ENCODE peak calls at places on chromosomes 7 and 10, in nine cellular contexts. G is NB4, K is BJ, J is hepatocyte, M is pancreas, U is transverse colon, V is cardiac muscle cell, S is cardiac fibroblast, H is breast epithelium. E is an unnamed sample.
A peak's percentile ranks its signal among the peaks of the same experiment; 100 is the strongest.

GRCh38 chr10:1534820-1535219 is 202.5 kb downstream of the ADARB2 start:
- DNase-seq in M (no peak), H (no peak), J (no peak), U (no peak), V (no peak), K (no peak), G (no peak), S (no peak), E (no peak)

GRCh38 chr10:70695241-70696030 is 23.1 kb downstream of the ADAMTS14 start:
- DNase-seq in U (no peak), M (no peak), J (no peak), S (no peak), G (no peak), V (no peak), K (no peak), H (no peak), E (peak; percentile 29)

GRCh38 chr10:100993986-100994708 is 5.5 kb upstream of the LZTS2 start:
- DNase-seq in S (peak; percentile 57), M (peak; percentile 33), H (no peak), V (peak; percentile 55), J (peak; percentile 66), G (no peak), K (no peak), U (no peak), E (peak; percentile 76)

GRCh38 chr10:70615784-70616511 is 13.4 kb upstream of the PRF1 start:
- DNase-seq in G (no peak), H (no peak), V (no peak), S (peak; percentile 71), J (no peak), M (no peak), U (no peak), K (no peak), E (no peak)

GRCh38 chr7:131486346-131486745 is 70.1 kb downstream of the PODXL start:
- DNase-seq in K (no peak), H (no peak), M (no peak), U (no peak), J (no peak), S (no peak), V (no peak), G (no peak), E (no peak)

GRCh38 chr7:152402384-152403250 is 33.2 kb downstream of the KMT2C start:
- DNase-seq in S (peak; percentile 59), M (no peak), J (no peak), U (no peak), K (no peak), H (no peak), V (peak; percentile 36), G (no peak), E (no peak)

GRCh38 chr7:57404343-57404966 is 45.5 kb upstream of the ZNF716 start:
- DNase-seq in S (no peak), M (peak; percentile 50), U (no peak), G (peak; percentile 0), V (no peak), K (no peak), H (peak; percentile 27), J (no peak), E (no peak)

GRCh38 chr7:27197137-27198042 is 2.5 kb downstream of the HOXA13 start:
- DNase-seq in K (no peak), H (no peak), U (no peak), M (no peak), J (no peak), S (no peak), G (peak; percentile 31), V (no peak), E (no peak)

DNA sequence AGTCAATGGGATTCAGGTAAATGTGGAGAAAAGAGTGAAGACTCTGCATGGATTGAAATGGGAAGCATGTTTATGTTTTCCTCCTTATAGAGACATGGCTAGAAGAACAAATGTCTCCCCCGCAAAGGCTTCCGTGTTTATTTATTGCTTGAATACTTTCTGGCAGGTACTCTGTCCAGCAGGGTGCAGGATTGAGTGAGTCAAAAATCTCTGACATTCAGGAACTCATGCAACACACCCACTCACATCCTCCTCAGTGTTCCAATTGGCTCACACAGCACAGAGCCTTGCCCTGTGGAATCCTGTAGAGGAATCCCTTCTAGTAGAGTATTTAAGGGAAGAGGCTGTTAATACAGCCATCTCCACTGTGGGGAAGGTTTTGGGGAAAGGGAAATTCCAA is 290.3 kb upstream of the VWC2 start:
- DNase-seq in G (peak; percentile 42), S (no peak), K (no peak), J (no peak), H (no peak), V (no peak), M (no peak), U (peak; percentile 8), E (no peak)
- TF ChIP-seq CTCF in G (peak; percentile 22), S (no peak), K (no peak), J (no peak), H (no peak), V (no peak), M (no peak), U (no peak), E (no peak)

GRCh38 chr10:84194424-84195043 is at the start of gene CDHR1:
- DNase-seq in M (no peak), U (peak; percentile 72), H (no peak), J (peak; percentile 56), G (peak; percentile 61), S (no peak), K (no peak), V (peak; percentile 9), E (no peak)

GRCh38 chr10:84193327-84193726 is 1.0 kb upstream of the CDHR1 start:
- DNase-seq in H (no peak), M (no peak), J (no peak), U (no peak), G (no peak), S (no peak), V (no peak), K (no peak), E (no peak)

GRCh38 chr10:84196083-84196482 is 1.7 kb downstream of the CDHR1 start:
- DNase-seq in U (peak; percentile 76), M (no peak), K (no peak), H (no peak), S (no peak), G (peak; percentile 44), V (no peak), J (no peak), E (no peak)

GRCh38 chr10:84195044-84195830 is 900 bp downstream of the CDHR1 start:
- DNase-seq in K (no peak), V (no peak), J (no peak), M (no peak), U (peak; percentile 19), G (no peak), H (no peak), S (no peak), E (no peak)

DNA sequence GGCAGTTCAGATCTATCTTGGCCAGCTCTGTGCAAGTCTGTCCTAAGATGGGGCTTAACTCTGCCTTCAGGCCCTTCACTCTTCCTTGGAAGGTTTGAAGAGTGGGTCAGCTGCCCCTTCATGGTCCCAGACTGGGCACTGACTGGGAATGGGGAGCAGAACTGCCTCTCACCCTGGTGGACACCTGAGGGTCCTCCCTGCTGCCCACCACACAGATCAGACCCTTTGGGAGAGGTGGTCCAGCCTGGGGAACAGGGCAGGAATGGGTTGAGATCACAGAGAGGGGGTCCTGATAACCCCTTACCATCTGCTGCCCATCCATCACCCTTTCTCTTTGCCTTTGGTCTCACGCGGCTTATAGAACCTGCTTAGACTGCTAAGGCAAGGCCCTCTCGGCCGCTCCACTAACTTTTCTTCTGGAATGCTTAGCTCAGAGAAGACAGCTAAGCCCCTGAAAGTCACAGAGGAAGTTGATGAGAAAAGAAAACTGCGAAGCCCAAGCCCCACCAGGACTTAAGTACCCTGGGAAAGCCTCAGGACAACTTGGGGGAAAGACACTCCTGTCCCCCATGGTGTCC is 402 bp upstream of the CDHR1 start:
- DNase-seq in V (peak; percentile 8), M (no peak), U (peak; percentile 5), J (no peak), S (peak; percentile 2), K (no peak), G (no peak), H (no peak), E (no peak)
- H3K4me3 ChIP-seq in V (peak overlapping the region; percentile 43), M (peak overlapping the region; percentile 46), U (peak overlapping the region; percentile 61), J (peak overlapping the region; percentile 33), S (no peak overlapping the region), K (peak overlapping the region; percentile 16), G (peak overlapping the region; percentile 34), H (peak overlapping the region; percentile 70), E (no peak overlapping the region)

DNA sequence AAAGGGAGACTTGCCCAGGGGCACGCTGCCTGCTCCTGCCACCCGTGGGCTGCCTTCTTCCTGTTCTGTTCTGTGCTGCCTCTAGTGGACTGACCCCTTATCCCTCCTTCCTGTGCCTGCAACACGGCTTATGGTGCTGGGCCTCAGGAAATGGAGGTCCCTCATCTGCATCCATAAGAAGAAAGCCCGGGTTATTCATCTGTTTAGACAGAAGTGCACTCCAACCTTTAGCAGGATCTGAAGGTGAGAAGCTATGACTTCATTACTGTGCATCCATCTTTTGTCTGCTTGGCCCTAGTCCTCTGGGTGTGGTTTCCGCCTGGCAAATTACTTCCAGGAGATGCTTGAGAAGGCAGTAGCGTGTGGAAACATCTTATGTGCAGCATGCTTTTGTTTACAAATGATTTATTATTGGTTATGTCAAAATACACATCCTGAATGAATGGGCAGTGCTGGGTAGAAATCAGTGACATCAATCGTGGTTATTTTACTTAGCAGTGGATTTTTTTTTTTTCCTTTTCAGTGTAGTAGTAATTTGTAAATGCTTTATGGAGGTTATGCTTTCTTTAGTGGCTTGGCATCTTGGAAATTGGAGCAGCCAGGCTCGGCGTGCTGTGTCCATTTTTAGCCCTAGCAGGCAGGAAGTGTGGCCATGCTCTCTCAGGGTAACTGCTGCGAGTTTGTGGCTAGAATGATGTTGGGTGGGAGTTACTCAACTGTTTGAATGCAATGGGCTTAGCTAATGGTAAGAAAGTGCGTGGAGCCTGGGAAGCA is 12.7 kb downstream of the PTPRE start:
- DNase-seq in K (no peak), G (peak; percentile 93), H (no peak), S (peak; percentile 42), U (no peak), M (no peak), J (no peak), V (peak; percentile 71), E (no peak)
- TF ChIP-seq CTCF in K (peak; percentile 14), G (peak; percentile 72), H (no peak), S (peak; percentile 27), U (no peak), M (no peak), J (peak; percentile 24), V (peak; percentile 25), E (peak; percentile 26)

GRCh38 chr10:99531696-99532050 is 1.1 kb upstream of the NKX2-3 start:
- DNase-seq in M (no peak), G (no peak), V (no peak), J (no peak), H (no peak), S (no peak), U (no peak), K (no peak), E (no peak)

GRCh38 chr10:99532687-99533495 is at the start of gene NKX2-3:
- DNase-seq in G (peak; percentile 80), J (peak; percentile 63), U (peak; percentile 90), K (no peak), H (no peak), V (peak; percentile 62), S (peak; percentile 30), M (peak; percentile 77), E (peak; percentile 51)

GRCh38 chr10:99533496-99534455 is 1.0 kb downstream of the NKX2-3 start:
- DNase-seq in H (no peak), V (no peak), M (no peak), J (no peak), K (no peak), G (no peak), U (no peak), S (no peak), E (no peak)

GRCh38 chr10:99531026-99531695 is 1.6 kb upstream of the NKX2-3 start:
- DNase-seq in M (no peak), K (no peak), S (no peak), H (no peak), G (no peak), U (peak; percentile 18), V (no peak), J (no peak), E (no peak)

DNA sequence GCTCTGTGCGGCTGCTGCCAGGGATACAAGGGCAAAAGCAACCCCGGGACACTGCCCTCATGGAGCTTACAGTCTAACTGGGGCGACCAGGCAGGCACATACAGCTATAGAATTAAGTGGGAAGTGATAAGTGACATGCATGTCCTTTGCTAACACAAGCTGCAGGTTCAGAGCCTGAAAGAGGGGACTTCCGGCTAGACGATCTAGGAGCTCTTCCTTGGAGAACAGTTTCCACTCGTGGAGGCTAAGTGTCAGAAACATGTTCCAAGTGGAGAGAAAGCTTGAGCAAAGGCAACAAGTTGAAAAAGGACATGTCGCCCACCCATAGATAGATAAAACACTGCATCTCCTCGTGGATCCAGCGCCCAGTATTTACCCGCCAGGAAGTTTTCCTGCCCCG is 548 bp upstream of the NKX2-3 start:
- DNase-seq in G (no peak), V (no peak), U (no peak), J (no peak), S (no peak), M (no peak), H (no peak), K (no peak), E (no peak)
- H3K4me3 ChIP-seq in G (no peak overlapping the region), V (no peak overlapping the region), U (peak overlapping the region; percentile 55), J (no peak overlapping the region), S (no peak overlapping the region), M (peak overlapping the region; percentile 25), H (no peak overlapping the region), K (no peak overlapping the region), E (no peak overlapping the region)

E was measured in foreskin fibroblast.